ENCODE peak calls at places on chromosome 7, in eight cellular contexts. Y is stimulated activated naive CD8-positive, alpha-beta T cell treated with anti-CD3 and anti-CD28 coated beads, Interleukin-15, Interleukin-2, amounts not matched to agents 100 U/mL and 50 U/mL, for 24 hours; H is stimulated activated CD4-positive, alpha-beta T cell treated with anti-CD3 and anti-CD28 coated beads, Interleukin-1b, Interleukin-23, amount 100 ng/mL, for 1 hour; I is NCI-H1417; A is activated CD8-positive, alpha-beta T cell treated with anti-CD3 and anti-CD28 coated beads for 36 hours; G is GM13977; X is T-cell; N is amygdala. R is an unnamed sample.

GRCh38 chr7:133753513-133753912 is 373.6 kb upstream of the LRGUK start:
- DNase-seq in Y (no peak), H (no peak), I (no peak), A (no peak), G (no peak), X (no peak), N (no peak), R (no peak)

GRCh38 chr7:32631021-32631420 is 135.7 kb downstream of the AVL9 start:
- DNase-seq in Y (no peak), H (no peak), I (no peak), A (no peak), G (no peak), X (no peak), N (no peak), R (no peak)

GRCh38 chr7:21580073-21580521 is 37.3 kb downstream of the DNAH11 start:
- DNase-seq in Y (no peak), H (no peak), I (peak), A (no peak), G (peak), X (no peak), N (no peak), R (peak)

GRCh38 chr7:105581066-105581811 is at the start of gene EFCAB10:
- DNase-seq in Y (peak), H (no peak), I (peak), A (peak), G (peak), X (peak), N (no peak), R (peak)

GRCh38 chr7:105245398-105246099 is 143.2 kb downstream of the SRPK2 start:
- DNase-seq in Y (no peak), H (no peak), I (peak), A (no peak), G (no peak), X (no peak), N (no peak), R (peak)

GRCh38 chr7:55234408-55234807 is 130.7 kb upstream of the LANCL2 start:
- DNase-seq in Y (no peak), H (no peak), I (no peak), A (no peak), G (no peak), X (no peak), N (no peak), R (no peak)

GRCh38 chr7:66409493-66409892 is 204.4 kb downstream of the TPST1 start:
- DNase-seq in Y (no peak), H (no peak), I (no peak), A (no peak), G (no peak), X (no peak), N (no peak), R (no peak)

GRCh38 chr7:26034386-26034785 is 117.6 kb upstream of the NFE2L3 start:
- DNase-seq in Y (no peak), H (no peak), I (no peak), A (no peak), G (no peak), X (no peak), N (no peak), R (no peak)

GRCh38 chr7:138898255-138898654 is 82.9 kb downstream of the KIAA1549 start:
- DNase-seq in Y (no peak), H (no peak), I (no peak), A (peak), G (peak), X (no peak), N (no peak), R (no peak)